ENCODE peak calls at places on chromosomes 2 and 18, in ten cellular contexts. Z is Panc1, X is transverse colon, M is GM23248, T is OCI-LY7, L is ovary, J is mesenchymal stem cell, B is heart left ventricle, N is psoas muscle, W is heart right ventricle. Y is an unnamed sample. For H3K4me1, the result is how much of the 10 kb centered on the place peaks cover.

GRCh38 chr2:151792589-151792988 is 35.6 kb downstream of the ARL5A start:
- DNase-seq in N (no peak), T (no peak), Z (no peak), L (no peak), X (no peak), B (no peak), M (no peak), W (no peak), J (no peak), Y (no peak)

GRCh38 chr2:88828397-88829137 is 137.1 kb downstream of the RPIA start:
- DNase-seq in Z (no peak), B (peak), N (peak), M (peak), W (peak), J (no peak), L (no peak), T (peak), X (no peak), Y (no peak)

GRCh38 chr2:59584958-59585357 is 968.5 kb downstream of the BCL11A start:
- DNase-seq in N (no peak), T (peak), Z (no peak), M (no peak), W (no peak), X (peak), B (no peak), L (no peak), J (no peak), Y (no peak)

GRCh38 chr2:134570676-134571075 is 148.1 kb downstream of the TMEM163 start:
- DNase-seq in X (no peak), B (no peak), L (no peak), Z (no peak), T (no peak), N (no peak), M (no peak), W (no peak), J (no peak), Y (no peak)

GRCh38 chr2:217711236-217711635 is 291.6 kb downstream of the TNS1 start:
- DNase-seq in J (peak), W (no peak), X (no peak), L (no peak), Z (no peak), B (no peak), T (no peak), N (no peak), M (peak), Y (no peak)

GRCh38 chr2:208250401-208250800 is 4.5 kb downstream of the IDH1 start:
- DNase-seq in J (peak), W (no peak), Z (no peak), T (no peak), N (no peak), X (no peak), L (no peak), M (peak), B (no peak), Y (no peak)

GRCh38 chr2:148554459-148555247 is 89.9 kb upstream of the EPC2 start:
- DNase-seq in L (no peak), Z (no peak), J (peak), W (no peak), T (no peak), X (no peak), N (no peak), M (peak), B (no peak), Y (no peak)

GRCh38 chr2:190106783-190107182 is 44.3 kb upstream of the MSTN start:
- DNase-seq in Z (no peak), X (no peak), W (no peak), M (no peak), B (no peak), N (no peak), L (no peak), T (no peak), J (no peak), Y (no peak)

GRCh38 chr2:123953848-123954247 is 71.2 kb upstream of the CNTNAP5 start:
- DNase-seq in B (no peak), X (no peak), N (no peak), J (peak), L (no peak), M (peak), Z (no peak), W (no peak), T (no peak), Y (no peak)

GRCh38 chr18:56068030-56068671 is 480.2 kb upstream of the TCF4 start:
- DNase-seq in B (no peak), T (no peak), W (no peak), M (peak), J (peak), Z (no peak), L (peak), X (no peak), N (no peak), Y (no peak)

GRCh38 chr2:220550995-220551702 is 923.7 kb downstream of the SLC4A3 start:
- DNase-seq in L (no peak), W (no peak), X (no peak), T (no peak), N (no peak), B (no peak), M (no peak), J (no peak), Z (no peak), Y (no peak)

GRCh38 chr2:202822411-202822810 is 49.2 kb downstream of the ICA1L start:
- DNase-seq in W (no peak), J (no peak), M (no peak), Z (no peak), T (no peak), N (no peak), L (no peak), B (no peak), X (no peak), Y (no peak)

GRCh38 chr2:180733330-180733729 is 247.1 kb upstream of the UBE2E3 start:
- DNase-seq in W (no peak), X (no peak), T (no peak), L (no peak), M (no peak), N (no peak), B (no peak), Z (no peak), J (no peak), Y (no peak)

GRCh38 chr18:47912343-47912742 is 18.1 kb downstream of the SMAD2 start:
- DNase-seq in B (no peak), M (no peak), W (no peak), J (peak), T (no peak), L (no peak), Z (no peak), N (no peak), X (no peak), Y (no peak)

GRCh38 chr2:240632291-240632670 is 7.0 kb downstream of the GPR35 start:
- DNase-seq in M (no peak), L (no peak), B (no peak), X (peak), W (no peak), T (no peak), N (no peak), J (no peak), Z (no peak), Y (no peak)

GRCh38 chr18:48887905-48888531 is 62.7 kb downstream of the SMAD7 start:
- DNase-seq in Z (no peak), X (no peak), N (no peak), B (no peak), W (no peak), M (no peak), T (no peak), J (no peak), L (peak), Y (no peak)

GRCh38 chr2:172496096-172496709 is 59.7 kb upstream of the PDK1 start:
- DNase-seq in T (peak), L (no peak), J (no peak), W (no peak), B (no peak), Z (no peak), X (no peak), N (no peak), M (no peak), Y (no peak)

GRCh38 chr18:27040796-27041195 is 144.3 kb downstream of the CHST9 start:
- DNase-seq in L (no peak), M (no peak), X (no peak), N (no peak), Z (no peak), B (no peak), T (no peak), W (no peak), J (no peak), Y (no peak)

GRCh38 chr2:60581461-60582282 is 28.2 kb upstream of the BCL11A start:
- DNase-seq in Z (no peak), X (peak), M (peak), N (peak), B (peak), W (peak), L (peak), J (peak), T (peak), Y (peak)

GRCh38 chr2:29082804-29083495 is 8.6 kb upstream of the PCARE start:
- DNase-seq in J (no peak), W (no peak), X (no peak), M (no peak), B (no peak), T (no peak), N (no peak), L (no peak), Z (no peak), Y (no peak)

GRCh38 chr2:32678825-32679224 is 51.0 kb downstream of the TTC27 start:
- DNase-seq in W (no peak), X (no peak), N (no peak), T (no peak), L (no peak), Z (no peak), M (peak), B (no peak), J (peak), Y (no peak)

GRCh38 chr2:216139884-216140283 is 30.7 kb downstream of the XRCC5 start:
- DNase-seq in L (no peak), Z (no peak), M (peak), T (peak), W (no peak), B (no peak), X (no peak), N (no peak), J (no peak), Y (no peak)

GRCh38 chr2:232854082-232854481 is 16.0 kb upstream of the SNORC start:
- DNase-seq in M (peak), B (no peak), T (no peak), L (no peak), X (peak), W (no peak), N (no peak), Z (no peak), J (peak), Y (no peak)

GRCh38 chr18:22179174-22179573 is 9.8 kb downstream of the GATA6 start:
- DNase-seq in X (no peak), W (no peak), T (no peak), Z (no peak), J (no peak), L (no peak), N (no peak), M (no peak), B (no peak), Y (no peak)

GRCh38 chr18:55264108-55264507 is 304.8 kb upstream of the CCDC68 start:
- DNase-seq in T (no peak), M (no peak), B (no peak), X (no peak), Z (no peak), W (no peak), N (no peak), J (no peak), L (no peak), Y (no peak)

GRCh38 chr18:43115076-43116035 is at the start of gene RIT2:
- DNase-seq in Z (no peak), L (no peak), T (no peak), N (no peak), X (no peak), B (no peak), J (no peak), W (no peak), M (no peak), Y (no peak)

GRCh38 chr2:54466880-54467279 is 10.8 kb downstream of the SPTBN1 start:
- DNase-seq in W (no peak), L (no peak), M (peak), J (peak), T (no peak), X (no peak), B (no peak), N (no peak), Z (no peak), Y (no peak)

GRCh38 chr2:86238354-86238753 is 39.1 kb downstream of the MRPL35 start:
- DNase-seq in J (no peak), W (no peak), Z (no peak), L (no peak), X (no peak), N (no peak), B (no peak), M (no peak), T (peak), Y (no peak)

GRCh38 chr2:45258251-45258775 is 249.1 kb upstream of the SIX2 start:
- DNase-seq in L (no peak), M (no peak), Z (no peak), W (no peak), J (no peak), T (peak), B (no peak), N (no peak), X (no peak), Y (no peak)
- H3K4me1 ChIP-seq in L (under half), M (under half), Z (under half), W (under half), J (under half), T (under half), B (under half), N (under half), X (under half), Y (under half)

GRCh38 chr2:2902551-2903216 is 474.9 kb downstream of the EIPR1 start:
- DNase-seq in W (no peak), X (no peak), L (no peak), Z (no peak), B (no peak), J (no peak), M (no peak), T (no peak), N (no peak), Y (no peak)
- H3K4me1 ChIP-seq in W (under half), X (under half), L (under half), Z (under half), B (under half), J (under half), M (under half), T (under half), N (under half), Y (under half)

GRCh38 chr2:120934891-120935338 is 199.2 kb downstream of the GLI2 start:
- DNase-seq in T (no peak), Z (peak), N (peak), W (no peak), J (peak), X (peak), L (no peak), B (no peak), M (peak), Y (no peak)

GRCh38 chr2:120934221-120934639 is 198.6 kb downstream of the GLI2 start:
- DNase-seq in X (no peak), Z (no peak), M (peak), W (no peak), B (no peak), N (no peak), J (peak), T (no peak), L (no peak), Y (no peak)

GRCh38 chr2:120936476-120937334 is 201.0 kb downstream of the GLI2 start:
- DNase-seq in N (no peak), L (no peak), T (no peak), B (no peak), J (peak), X (no peak), W (no peak), M (peak), Z (no peak), Y (no peak)

GRCh38 chr2:120933693-120934092 is 198.0 kb downstream of the GLI2 start:
- DNase-seq in W (no peak), B (no peak), J (no peak), N (no peak), M (no peak), X (no peak), T (no peak), Z (no peak), L (no peak), Y (no peak)

DNA sequence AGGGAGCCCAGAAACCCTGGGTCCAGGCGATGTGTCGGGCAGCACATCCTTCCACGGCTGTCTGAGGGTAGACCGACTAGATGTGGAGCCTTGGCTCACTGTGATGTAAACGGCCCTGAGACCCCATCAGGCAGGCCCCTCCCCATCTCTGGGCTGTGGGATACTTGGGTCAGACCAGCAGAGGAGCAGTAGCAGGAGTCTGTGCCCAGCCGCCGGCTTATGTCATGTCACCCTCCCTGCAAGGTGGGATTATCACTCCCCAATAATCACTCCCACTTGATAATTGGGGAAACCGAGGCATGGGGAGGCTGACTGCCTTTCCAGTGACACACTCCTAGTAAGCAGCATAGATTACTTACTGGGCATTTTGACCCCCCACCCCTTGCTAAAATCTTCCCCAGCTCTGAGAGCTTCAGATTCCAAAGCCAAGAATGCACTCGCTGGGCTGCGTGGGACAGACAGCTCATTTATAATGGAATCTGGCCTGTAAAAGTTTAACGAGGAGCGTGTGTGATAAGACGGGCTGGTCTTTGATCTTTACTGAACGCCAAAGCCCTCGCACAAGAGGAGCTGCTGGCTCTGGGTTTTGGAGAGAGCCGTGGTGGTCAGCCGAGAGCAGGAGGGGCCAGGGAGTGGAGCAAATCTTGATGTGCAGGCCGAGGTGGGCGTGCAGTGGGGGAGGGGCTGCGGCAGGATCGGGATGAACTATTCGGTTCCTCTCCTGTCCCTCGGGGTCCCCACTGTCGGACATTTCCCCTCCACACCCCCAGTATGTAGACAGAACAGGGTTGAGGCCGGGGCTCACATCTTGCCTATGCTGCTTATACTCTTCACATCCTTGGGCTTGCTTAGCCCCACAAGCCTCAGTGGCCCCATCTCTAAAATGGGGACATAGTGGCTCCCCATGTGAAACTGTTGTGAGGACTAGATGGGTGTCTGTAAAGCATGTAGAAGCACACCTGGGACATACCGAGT is 200.0 kb downstream of the GLI2 start:
- DNase-seq in N (no peak), Z (no peak), J (peak), W (no peak), T (no peak), B (no peak), L (no peak), M (peak), X (peak), Y (no peak)
- H3K4me1 ChIP-seq in N (half or more), Z (under half), J (half or more), W (under half), T (under half), B (under half), L (under half), M (half or more), X (half or more), Y (under half)

GRCh38 chr2:62201307-62201706 is 5.4 kb downstream of the B3GNT2 start:
- DNase-seq in Z (no peak), T (no peak), W (no peak), L (no peak), M (peak), N (no peak), X (no peak), B (no peak), J (peak), Y (no peak)
- H3K4me1 ChIP-seq in Z (under half), T (half or more), W (half or more), L (under half), M (under half), N (under half), X (under half), B (half or more), J (under half), Y (under half)

GRCh38 chr2:43114210-43114609 is 112.2 kb downstream of the ZFP36L2 start:
- DNase-seq in X (no peak), B (no peak), J (no peak), L (no peak), M (no peak), T (no peak), N (no peak), W (no peak), Z (no peak), Y (no peak)
- H3K4me1 ChIP-seq in X (under half), B (under half), J (under half), L (under half), M (under half), T (under half), N (under half), W (under half), Z (under half), Y (under half)

GRCh38 chr2:143688248-143688647 is 559.0 kb downstream of the ARHGAP15 start:
- DNase-seq in J (no peak), Z (no peak), L (no peak), T (no peak), X (no peak), B (no peak), M (no peak), N (no peak), W (no peak), Y (no peak)
- H3K4me1 ChIP-seq in J (under half), Z (under half), L (under half), T (under half), X (under half), B (under half), M (under half), N (under half), W (under half), Y (under half)